ENCODE peak calls at places on chromosomes 2 and 18, in seven cellular contexts. E, U, D, N, H, V and K are unnamed samples.
A peak's percentile ranks its signal among the peaks of the same experiment; 100 is the strongest.

GRCh38 chr2:85748039-85748438 is 5.8 kb upstream of the ATOH8 start:
- DNase-seq in E (no peak), U (no peak), D (no peak), N (no peak), H (no peak), V (no peak), K (no peak)

GRCh38 chr18:55320399-55321255 is 267.4 kb downstream of the TCF4 start:
- DNase-seq in E (no peak), U (no peak), D (no peak), N (no peak), H (peak; percentile 60), V (no peak), K (no peak)

GRCh38 chr2:107932986-107933385 is 53.3 kb upstream of the SLC5A7 start:
- DNase-seq in E (no peak), U (no peak), D (no peak), N (no peak), H (peak; percentile 28), V (no peak), K (no peak)

GRCh38 chr18:43034683-43035500 is 80.6 kb downstream of the RIT2 start:
- DNase-seq in E (no peak), U (no peak), D (no peak), N (no peak), H (no peak), V (no peak), K (no peak)

GRCh38 chr2:85680707-85681353 is 12.8 kb upstream of the SFTPB start:
- DNase-seq in E (no peak), U (no peak), D (no peak), N (no peak), H (peak; percentile 24), V (no peak), K (no peak)

GRCh38 chr2:127829845-127830246 is 18.9 kb upstream of the WDR33 start:
- DNase-seq in E (no peak), U (no peak), D (peak; percentile 15), N (no peak), H (no peak), V (peak; percentile 40), K (no peak)

GRCh38 chr18:51802589-51802988 is 537.4 kb upstream of the DCC start:
- DNase-seq in E (no peak), U (no peak), D (no peak), N (no peak), H (no peak), V (no peak), K (no peak)

GRCh38 chr18:3793545-3793944 is 343.6 kb downstream of the TGIF1 start:
- DNase-seq in E (no peak), U (no peak), D (no peak), N (no peak), H (peak; percentile 91), V (no peak), K (no peak)

GRCh38 chr18:27763936-27764335 is 413.0 kb downstream of the CDH2 start:
- DNase-seq in E (no peak), U (no peak), D (no peak), N (no peak), H (no peak), V (no peak), K (no peak)

GRCh38 chr2:62292190-62292589 is 96.3 kb downstream of the B3GNT2 start:
- DNase-seq in E (no peak), U (no peak), D (no peak), N (no peak), H (peak; percentile 17), V (no peak), K (no peak)

GRCh38 chr2:97718051-97718882 is 4.9 kb downstream of the ZAP70 start:
- DNase-seq in E (no peak), U (peak; percentile 52), D (peak; percentile 58), N (no peak), H (no peak), V (peak; percentile 72), K (peak; percentile 66)

GRCh38 chr2:236659758-236660150 is 90.1 kb downstream of the ACKR3 start:
- DNase-seq in E (no peak), U (no peak), D (no peak), N (peak; percentile 5), H (peak; percentile 82), V (no peak), K (no peak)

GRCh38 chr2:109275120-109276040 is 146.4 kb downstream of the SH3RF3 start:
- DNase-seq in E (no peak), U (peak; percentile 33), D (no peak), N (no peak), H (no peak), V (peak; percentile 10), K (no peak)

GRCh38 chr2:142863485-142863921 is 14.0 kb upstream of the KYNU start:
- DNase-seq in E (no peak), U (no peak), D (no peak), N (no peak), H (no peak), V (no peak), K (no peak)

GRCh38 chr2:15693926-15694588 is 102.4 kb downstream of the DDX1 start:
- DNase-seq in E (no peak), U (no peak), D (no peak), N (no peak), H (no peak), V (no peak), K (no peak)

GRCh38 chr2:63553049-63553448 is 35.2 kb downstream of the WDPCP start:
- DNase-seq in E (peak; percentile 20), U (no peak), D (no peak), N (no peak), H (peak; percentile 15), V (no peak), K (no peak)

GRCh38 chr2:235949567-235950472 is 218.4 kb downstream of the GBX2 start:
- DNase-seq in E (no peak), U (no peak), D (no peak), N (no peak), H (no peak), V (no peak), K (no peak)

GRCh38 chr2:189521686-189522434 is 58.7 kb downstream of the SLC40A1 start:
- DNase-seq in E (no peak), U (no peak), D (no peak), N (no peak), H (no peak), V (no peak), K (no peak)

GRCh38 chr2:95029898-95030341 is 4.4 kb downstream of the MAL start:
- DNase-seq in E (no peak), U (no peak), D (no peak), N (no peak), H (no peak), V (no peak), K (no peak)

GRCh38 chr2:37985333-37985732 is 60.2 kb downstream of the RMDN2 start:
- DNase-seq in E (peak; percentile 65), U (no peak), D (no peak), N (no peak), H (peak; percentile 87), V (no peak), K (no peak)

GRCh38 chr18:31302991-31303390 is 15.0 kb upstream of the DSG1 start:
- DNase-seq in E (no peak), U (no peak), D (no peak), N (no peak), H (peak; percentile 1), V (no peak), K (no peak)

GRCh38 chr2:218071218-218071937 is 2.3 kb downstream of the RUFY4 start:
- DNase-seq in E (no peak), U (no peak), D (no peak), N (no peak), H (no peak), V (no peak), K (no peak)

GRCh38 chr2:76895469-76895868 is 626.7 kb downstream of the LRRTM4 start:
- DNase-seq in E (no peak), U (no peak), D (no peak), N (peak; percentile 2), H (peak; percentile 25), V (no peak), K (no peak)

GRCh38 chr2:37090019-37090477 is 5.7 kb downstream of the GPATCH11 start:
- DNase-seq in E (no peak), U (no peak), D (no peak), N (no peak), H (no peak), V (no peak), K (no peak)